ENCODE peak calls at places on chromosomes 2 and 18, in four cellular contexts. R is ovary, B is substantia nigra, W is right cardiac atrium. J is an unnamed sample.

GRCh38 chr2:108611021-108611420 is 76.8 kb downstream of the LIMS1 start:
- DNase-seq in R (no peak), B (no peak), W (no peak), J (no peak)

GRCh38 chr2:9990735-9991134 is 39.2 kb downstream of the GRHL1 start:
- DNase-seq in R (no peak), B (no peak), W (peak; percentile 68), J (no peak)

GRCh38 chr2:222532315-222532714 is 108.0 kb downstream of the SGPP2 start:
- DNase-seq in R (no peak), B (no peak), W (no peak), J (no peak)

GRCh38 chr18:22171839-22172582 is 2.6 kb downstream of the GATA6 start:
- DNase-seq in R (no peak), B (no peak), W (peak; percentile 35), J (no peak)

GRCh38 chr2:224412064-224412921 is 10.4 kb upstream of the FAM124B start:
- DNase-seq in R (no peak), B (no peak), W (no peak), J (no peak)

GRCh38 chr2:158104903-158105302 is 3.2 kb downstream of the UPP2 start:
- DNase-seq in R (no peak), B (no peak), W (no peak), J (no peak)

GRCh38 chr2:84881581-84882414 is 914 bp upstream of the TRABD2A start:
- DNase-seq in R (peak; percentile 82), B (peak; percentile 37), W (peak; percentile 79), J (peak; percentile 53)

GRCh38 chr2:119790466-119790865 is 30.7 kb downstream of the PTPN4 start:
- DNase-seq in R (no peak), B (no peak), W (no peak), J (no peak)

GRCh38 chr18:41396861-41397260 is 558.2 kb upstream of the PIK3C3 start:
- DNase-seq in R (no peak), B (no peak), W (no peak), J (no peak)

J was measured in occipital lobe.